ENCODE peak calls at places on chromosomes 12 and 14, in nine cellular contexts. One of them, this sample, is unnamed.

GRCh38 chr14:93880025-93880820 is 46.9 kb upstream of the FAM181A start:
- DNase-seq in bronchial epithelial cell: no peak
- DNase-seq in gastrocnemius medialis: no peak
- DNase-seq in astrocyte of the spinal cord: peak
- DNase-seq in cardiac muscle cell: peak
- DNase-seq in fibroblast of mammary gland: peak
- DNase-seq in kidney: peak
- DNase-seq in left ventricle myocardium inferior: no peak
- DNase-seq in dorsolateral prefrontal cortex: no peak
- DNase-seq in this sample: no peak

GRCh38 chr12:111640498-111640897 is 41.4 kb upstream of the ATXN2 start:
- DNase-seq in bronchial epithelial cell: no peak
- DNase-seq in gastrocnemius medialis: no peak
- DNase-seq in dorsolateral prefrontal cortex: no peak
- DNase-seq in fibroblast of mammary gland: no peak
- DNase-seq in astrocyte of the spinal cord: no peak
- DNase-seq in cardiac muscle cell: no peak
- DNase-seq in kidney: no peak
- DNase-seq in left ventricle myocardium inferior: no peak
- DNase-seq in this sample: no peak

GRCh38 chr14:58746261-58746660 is 108.5 kb downstream of the DACT1 start:
- DNase-seq in fibroblast of mammary gland: peak
- DNase-seq in bronchial epithelial cell: peak
- DNase-seq in kidney: no peak
- DNase-seq in cardiac muscle cell: peak
- DNase-seq in astrocyte of the spinal cord: peak
- DNase-seq in dorsolateral prefrontal cortex: no peak
- DNase-seq in left ventricle myocardium inferior: no peak
- DNase-seq in gastrocnemius medialis: no peak
- DNase-seq in this sample: peak

GRCh38 chr12:124020398-124021024 is 47.5 kb downstream of the ZNF664 start:
- DNase-seq in dorsolateral prefrontal cortex: no peak
- DNase-seq in bronchial epithelial cell: no peak
- DNase-seq in gastrocnemius medialis: no peak
- DNase-seq in cardiac muscle cell: peak
- DNase-seq in astrocyte of the spinal cord: no peak
- DNase-seq in left ventricle myocardium inferior: no peak
- DNase-seq in kidney: no peak
- DNase-seq in fibroblast of mammary gland: peak
- DNase-seq in this sample: peak

GRCh38 chr14:94387051-94388026 is 1.1 kb downstream of the SERPINA1 start:
- DNase-seq in fibroblast of mammary gland: no peak
- DNase-seq in gastrocnemius medialis: no peak
- DNase-seq in cardiac muscle cell: no peak
- DNase-seq in bronchial epithelial cell: no peak
- DNase-seq in kidney: no peak
- DNase-seq in astrocyte of the spinal cord: no peak
- DNase-seq in dorsolateral prefrontal cortex: no peak
- DNase-seq in left ventricle myocardium inferior: no peak
- DNase-seq in this sample: no peak

GRCh38 chr12:22356231-22356630 is 21.7 kb upstream of the ST8SIA1 start:
- DNase-seq in astrocyte of the spinal cord: no peak
- DNase-seq in cardiac muscle cell: no peak
- DNase-seq in dorsolateral prefrontal cortex: no peak
- DNase-seq in left ventricle myocardium inferior: no peak
- DNase-seq in fibroblast of mammary gland: no peak
- DNase-seq in gastrocnemius medialis: no peak
- DNase-seq in bronchial epithelial cell: no peak
- DNase-seq in kidney: no peak
- DNase-seq in this sample: no peak

GRCh38 chr12:7091660-7092228 is 501 bp downstream of the C1R start:
- DNase-seq in bronchial epithelial cell: no peak
- DNase-seq in gastrocnemius medialis: no peak
- DNase-seq in cardiac muscle cell: peak
- DNase-seq in astrocyte of the spinal cord: no peak
- DNase-seq in kidney: peak
- DNase-seq in dorsolateral prefrontal cortex: no peak
- DNase-seq in fibroblast of mammary gland: no peak
- DNase-seq in left ventricle myocardium inferior: peak
- DNase-seq in this sample: peak

GRCh38 chr12:12992418-12993175 is 7.5 kb downstream of the HEBP1 start:
- DNase-seq in kidney: peak
- DNase-seq in fibroblast of mammary gland: peak
- DNase-seq in astrocyte of the spinal cord: peak
- DNase-seq in cardiac muscle cell: peak
- DNase-seq in dorsolateral prefrontal cortex: no peak
- DNase-seq in bronchial epithelial cell: peak
- DNase-seq in gastrocnemius medialis: peak
- DNase-seq in left ventricle myocardium inferior: no peak
- DNase-seq in this sample: peak

GRCh38 chr12:5081016-5081415 is 37.3 kb downstream of the KCNA5 start:
- DNase-seq in kidney: no peak
- DNase-seq in cardiac muscle cell: peak
- DNase-seq in astrocyte of the spinal cord: no peak
- DNase-seq in left ventricle myocardium inferior: peak
- DNase-seq in bronchial epithelial cell: no peak
- DNase-seq in gastrocnemius medialis: no peak
- DNase-seq in fibroblast of mammary gland: no peak
- DNase-seq in dorsolateral prefrontal cortex: no peak
- DNase-seq in this sample: no peak

GRCh38 chr14:55581011-55581806 is 1.2 kb downstream of the KTN1 start:
- DNase-seq in kidney: peak
- DNase-seq in gastrocnemius medialis: no peak
- DNase-seq in cardiac muscle cell: peak
- DNase-seq in dorsolateral prefrontal cortex: peak
- DNase-seq in fibroblast of mammary gland: peak
- DNase-seq in left ventricle myocardium inferior: peak
- DNase-seq in astrocyte of the spinal cord: peak
- DNase-seq in bronchial epithelial cell: peak
- DNase-seq in this sample: peak

GRCh38 chr12:21666722-21667121 is 9.1 kb upstream of the LDHB start:
- DNase-seq in left ventricle myocardium inferior: no peak
- DNase-seq in astrocyte of the spinal cord: no peak
- DNase-seq in dorsolateral prefrontal cortex: no peak
- DNase-seq in bronchial epithelial cell: no peak
- DNase-seq in gastrocnemius medialis: no peak
- DNase-seq in cardiac muscle cell: no peak
- DNase-seq in fibroblast of mammary gland: no peak
- DNase-seq in kidney: no peak
- DNase-seq in this sample: no peak

GRCh38 chr12:131867891-131868675 is 26.3 kb upstream of the ULK1 start:
- DNase-seq in cardiac muscle cell: no peak
- DNase-seq in bronchial epithelial cell: no peak
- DNase-seq in left ventricle myocardium inferior: no peak
- DNase-seq in dorsolateral prefrontal cortex: no peak
- DNase-seq in gastrocnemius medialis: no peak
- DNase-seq in kidney: peak
- DNase-seq in astrocyte of the spinal cord: no peak
- DNase-seq in fibroblast of mammary gland: no peak
- DNase-seq in this sample: no peak

GRCh38 chr12:30755395-30755762 is 628 bp upstream of the CAPRIN2 start:
- DNase-seq in gastrocnemius medialis: no peak
- DNase-seq in kidney: no peak
- DNase-seq in dorsolateral prefrontal cortex: no peak
- DNase-seq in cardiac muscle cell: no peak
- DNase-seq in left ventricle myocardium inferior: no peak
- DNase-seq in bronchial epithelial cell: no peak
- DNase-seq in astrocyte of the spinal cord: no peak
- DNase-seq in fibroblast of mammary gland: no peak
- DNase-seq in this sample: no peak

GRCh38 chr14:64706552-64707193 is 2.4 kb downstream of the PLEKHG3 start:
- DNase-seq in kidney: peak
- DNase-seq in left ventricle myocardium inferior: no peak
- DNase-seq in fibroblast of mammary gland: no peak
- DNase-seq in cardiac muscle cell: no peak
- DNase-seq in dorsolateral prefrontal cortex: peak
- DNase-seq in gastrocnemius medialis: no peak
- DNase-seq in bronchial epithelial cell: no peak
- DNase-seq in astrocyte of the spinal cord: no peak
- DNase-seq in this sample: no peak

GRCh38 chr12:77686760-77687159 is 143.9 kb upstream of the NAV3 start:
- DNase-seq in bronchial epithelial cell: peak
- DNase-seq in cardiac muscle cell: peak
- DNase-seq in fibroblast of mammary gland: peak
- DNase-seq in left ventricle myocardium inferior: no peak
- DNase-seq in kidney: no peak
- DNase-seq in dorsolateral prefrontal cortex: no peak
- DNase-seq in astrocyte of the spinal cord: peak
- DNase-seq in gastrocnemius medialis: no peak
- DNase-seq in this sample: peak

GRCh38 chr14:69657961-69658360 is 46.6 kb downstream of the SUSD6 start:
- DNase-seq in gastrocnemius medialis: no peak
- DNase-seq in fibroblast of mammary gland: peak
- DNase-seq in dorsolateral prefrontal cortex: no peak
- DNase-seq in kidney: peak
- DNase-seq in left ventricle myocardium inferior: no peak
- DNase-seq in cardiac muscle cell: peak
- DNase-seq in astrocyte of the spinal cord: peak
- DNase-seq in bronchial epithelial cell: peak
- DNase-seq in this sample: peak

GRCh38 chr12:121927798-121928197 is 9.4 kb downstream of the CFAP251 start:
- DNase-seq in kidney: no peak
- DNase-seq in gastrocnemius medialis: no peak
- DNase-seq in astrocyte of the spinal cord: no peak
- DNase-seq in fibroblast of mammary gland: no peak
- DNase-seq in dorsolateral prefrontal cortex: no peak
- DNase-seq in bronchial epithelial cell: no peak
- DNase-seq in left ventricle myocardium inferior: no peak
- DNase-seq in cardiac muscle cell: no peak
- DNase-seq in this sample: no peak

GRCh38 chr12:47602949-47603558 is 102.8 kb downstream of the RPAP3 start:
- DNase-seq in gastrocnemius medialis: no peak
- DNase-seq in astrocyte of the spinal cord: no peak
- DNase-seq in kidney: no peak
- DNase-seq in fibroblast of mammary gland: no peak
- DNase-seq in bronchial epithelial cell: no peak
- DNase-seq in dorsolateral prefrontal cortex: no peak
- DNase-seq in left ventricle myocardium inferior: no peak
- DNase-seq in cardiac muscle cell: no peak
- DNase-seq in this sample: no peak

GRCh38 chr14:39174560-39175444 is at the start of gene PNN:
- DNase-seq in bronchial epithelial cell: peak
- DNase-seq in gastrocnemius medialis: peak
- DNase-seq in fibroblast of mammary gland: peak
- DNase-seq in kidney: peak
- DNase-seq in cardiac muscle cell: peak
- DNase-seq in left ventricle myocardium inferior: peak
- DNase-seq in astrocyte of the spinal cord: peak
- DNase-seq in dorsolateral prefrontal cortex: peak
- DNase-seq in this sample: peak
- TF ChIP-seq CTCF in bronchial epithelial cell: no peak
- TF ChIP-seq CTCF in gastrocnemius medialis: no peak
- TF ChIP-seq CTCF in fibroblast of mammary gland: no peak
- TF ChIP-seq CTCF in kidney: no peak
- TF ChIP-seq CTCF in cardiac muscle cell: no peak
- TF ChIP-seq CTCF in left ventricle myocardium inferior: no peak
- TF ChIP-seq CTCF in astrocyte of the spinal cord: no peak
- TF ChIP-seq CTCF in dorsolateral prefrontal cortex: no peak
- TF ChIP-seq CTCF in this sample: no peak

DNA sequence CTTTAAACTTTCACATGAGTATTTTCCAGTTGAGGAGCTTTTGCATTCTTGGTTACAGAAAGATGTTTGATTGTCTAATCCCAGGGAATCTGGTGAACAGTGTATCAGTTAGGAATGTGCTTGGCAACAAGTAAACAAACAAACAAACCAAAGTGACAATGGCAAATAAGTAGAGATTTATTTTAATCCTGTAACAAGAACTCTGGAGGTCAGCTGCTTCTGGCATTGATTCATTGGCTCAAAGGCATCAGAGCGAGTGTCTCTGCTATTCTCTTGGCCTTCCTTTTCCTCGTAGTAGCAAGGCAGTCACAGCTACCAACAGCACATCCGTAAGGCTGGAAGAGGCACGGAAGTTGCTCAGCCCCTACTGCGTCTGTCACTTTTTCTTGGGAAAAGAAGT is 37.2 kb downstream of the CRADD start:
- DNase-seq in kidney: no peak
- DNase-seq in fibroblast of mammary gland: peak
- DNase-seq in gastrocnemius medialis: peak
- DNase-seq in bronchial epithelial cell: no peak
- DNase-seq in left ventricle myocardium inferior: no peak
- DNase-seq in astrocyte of the spinal cord: no peak
- DNase-seq in cardiac muscle cell: no peak
- DNase-seq in dorsolateral prefrontal cortex: no peak
- DNase-seq in this sample: no peak
- H3K4me3 ChIP-seq in kidney: no peak
- H3K4me3 ChIP-seq in fibroblast of mammary gland: no peak
- H3K4me3 ChIP-seq in gastrocnemius medialis: peak
- H3K4me3 ChIP-seq in bronchial epithelial cell: no peak
- H3K4me3 ChIP-seq in left ventricle myocardium inferior: peak
- H3K4me3 ChIP-seq in astrocyte of the spinal cord: no peak
- H3K4me3 ChIP-seq in cardiac muscle cell: no peak
- H3K4me3 ChIP-seq in dorsolateral prefrontal cortex: no peak
- H3K4me3 ChIP-seq in this sample: no peak

DNA sequence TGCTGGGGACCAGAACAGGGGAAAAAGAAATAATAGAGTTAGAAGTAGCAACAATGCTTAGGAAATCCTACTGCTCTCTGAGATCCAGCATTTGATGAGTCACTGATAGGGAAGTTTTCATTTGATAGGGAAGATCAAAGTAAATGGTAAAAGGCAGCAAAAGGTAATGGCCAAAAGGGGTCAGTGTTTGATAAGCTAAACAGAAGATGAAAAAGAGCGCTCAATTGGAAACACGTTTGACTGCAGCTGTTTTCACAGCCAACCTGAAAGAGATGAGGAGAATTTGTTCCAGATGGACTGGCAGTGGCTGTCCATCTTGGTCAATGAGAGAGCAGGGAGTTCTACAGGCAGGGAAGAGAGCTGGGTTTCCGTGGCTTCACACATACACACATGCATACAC is 264.2 kb downstream of the TMEM132C start:
- DNase-seq in dorsolateral prefrontal cortex: no peak
- DNase-seq in left ventricle myocardium inferior: no peak
- DNase-seq in bronchial epithelial cell: no peak
- DNase-seq in gastrocnemius medialis: no peak
- DNase-seq in kidney: no peak
- DNase-seq in cardiac muscle cell: no peak
- DNase-seq in fibroblast of mammary gland: no peak
- DNase-seq in astrocyte of the spinal cord: no peak
- DNase-seq in this sample: no peak
- TF ChIP-seq CTCF in dorsolateral prefrontal cortex: no peak
- TF ChIP-seq CTCF in left ventricle myocardium inferior: no peak
- TF ChIP-seq CTCF in bronchial epithelial cell: no peak
- TF ChIP-seq CTCF in gastrocnemius medialis: no peak
- TF ChIP-seq CTCF in kidney: no peak
- TF ChIP-seq CTCF in cardiac muscle cell: no peak
- TF ChIP-seq CTCF in fibroblast of mammary gland: no peak
- TF ChIP-seq CTCF in astrocyte of the spinal cord: no peak
- TF ChIP-seq CTCF in this sample: no peak

DNA sequence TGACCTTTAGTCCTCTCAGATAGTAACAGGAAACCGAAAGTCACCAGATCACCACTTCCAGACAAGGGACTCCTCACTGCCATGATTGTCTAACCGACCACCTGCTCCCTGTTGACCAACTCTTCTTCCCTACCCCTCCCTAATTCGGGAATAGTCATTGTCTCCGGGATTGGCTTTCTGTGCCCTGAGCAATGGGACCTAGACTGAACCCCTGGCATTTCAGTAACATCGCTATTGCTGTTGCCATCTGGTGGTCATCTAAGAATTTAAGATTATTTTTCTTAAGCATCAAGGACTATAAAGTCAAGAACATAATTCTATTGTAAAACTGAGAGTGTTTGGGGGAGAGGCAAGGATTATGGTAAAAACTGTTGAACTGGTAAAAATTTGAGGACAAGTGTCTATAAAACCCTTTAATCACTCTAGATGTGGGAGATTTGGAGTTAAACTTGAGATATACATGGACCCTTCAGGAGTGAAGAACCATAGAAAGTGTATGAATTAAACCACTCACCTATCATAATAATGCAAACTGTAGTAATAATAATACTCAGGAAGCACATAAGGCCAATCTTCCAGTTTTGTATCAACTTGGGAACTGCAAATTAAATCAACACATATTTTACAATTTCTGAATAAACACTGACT is 6.3 kb downstream of the CLEC2A start:
- DNase-seq in astrocyte of the spinal cord: peak
- DNase-seq in left ventricle myocardium inferior: no peak
- DNase-seq in kidney: no peak
- DNase-seq in bronchial epithelial cell: peak
- DNase-seq in cardiac muscle cell: peak
- DNase-seq in dorsolateral prefrontal cortex: no peak
- DNase-seq in gastrocnemius medialis: no peak
- DNase-seq in fibroblast of mammary gland: peak
- DNase-seq in this sample: peak
- H3K4me3 ChIP-seq in astrocyte of the spinal cord: no peak
- H3K4me3 ChIP-seq in left ventricle myocardium inferior: peak
- H3K4me3 ChIP-seq in kidney: peak
- H3K4me3 ChIP-seq in bronchial epithelial cell: no peak
- H3K4me3 ChIP-seq in cardiac muscle cell: no peak
- H3K4me3 ChIP-seq in dorsolateral prefrontal cortex: peak
- H3K4me3 ChIP-seq in gastrocnemius medialis: peak
- H3K4me3 ChIP-seq in fibroblast of mammary gland: no peak
- H3K4me3 ChIP-seq in this sample: no peak